ENCODE peak calls at places on chromosomes 4 and X, in eight cellular contexts. One of them, this sample, is unnamed.

GRCh38 chrX:120514236-120514635 is 45.1 kb upstream of the LAMP2 start:
- DNase-seq in vagina: no peak
- DNase-seq in choroid plexus epithelial cell: peak
- DNase-seq in fibroblast of pulmonary artery: peak
- DNase-seq in Karpas-422: peak
- DNase-seq in coronary artery: no peak
- DNase-seq in aorta: no peak
- DNase-seq in cardiac fibroblast: peak
- DNase-seq in this sample: no peak

GRCh38 chr4:147829401-147830101 is 97.7 kb downstream of the ARHGAP10 start:
- DNase-seq in Karpas-422: no peak
- DNase-seq in aorta: no peak
- DNase-seq in coronary artery: peak
- DNase-seq in cardiac fibroblast: peak
- DNase-seq in vagina: no peak
- DNase-seq in choroid plexus epithelial cell: peak
- DNase-seq in fibroblast of pulmonary artery: peak
- DNase-seq in this sample: no peak

GRCh38 chr4:21726255-21726815 is 222.2 kb downstream of the KCNIP4 start:
- DNase-seq in Karpas-422: no peak
- DNase-seq in fibroblast of pulmonary artery: peak
- DNase-seq in vagina: no peak
- DNase-seq in coronary artery: no peak
- DNase-seq in aorta: no peak
- DNase-seq in cardiac fibroblast: peak
- DNase-seq in choroid plexus epithelial cell: peak
- DNase-seq in this sample: no peak

GRCh38 chr4:1939664-1940509 is 68.7 kb downstream of the NSD2 start:
- DNase-seq in cardiac fibroblast: peak
- DNase-seq in coronary artery: no peak
- DNase-seq in vagina: no peak
- DNase-seq in choroid plexus epithelial cell: peak
- DNase-seq in Karpas-422: no peak
- DNase-seq in fibroblast of pulmonary artery: peak
- DNase-seq in aorta: no peak
- DNase-seq in this sample: peak

GRCh38 chrX:108811891-108812290 is 75.5 kb upstream of the IRS4 start:
- DNase-seq in aorta: no peak
- DNase-seq in cardiac fibroblast: no peak
- DNase-seq in coronary artery: no peak
- DNase-seq in choroid plexus epithelial cell: no peak
- DNase-seq in Karpas-422: peak
- DNase-seq in vagina: no peak
- DNase-seq in fibroblast of pulmonary artery: no peak
- DNase-seq in this sample: no peak

GRCh38 chrX:65668362-65669310 is 1.2 kb downstream of the MSN start:
- DNase-seq in Karpas-422: peak
- DNase-seq in vagina: no peak
- DNase-seq in cardiac fibroblast: peak
- DNase-seq in fibroblast of pulmonary artery: peak
- DNase-seq in aorta: peak
- DNase-seq in coronary artery: peak
- DNase-seq in choroid plexus epithelial cell: peak
- DNase-seq in this sample: no peak

GRCh38 chr4:126242679-126243390 is 928.1 kb downstream of the FAT4 start:
- DNase-seq in choroid plexus epithelial cell: no peak
- DNase-seq in fibroblast of pulmonary artery: peak
- DNase-seq in aorta: peak
- DNase-seq in vagina: no peak
- DNase-seq in Karpas-422: no peak
- DNase-seq in coronary artery: peak
- DNase-seq in cardiac fibroblast: peak
- DNase-seq in this sample: no peak

GRCh38 chrX:1576201-1577101 is 15.0 kb upstream of the AKAP17A start:
- DNase-seq in coronary artery: no peak
- DNase-seq in cardiac fibroblast: no peak
- DNase-seq in aorta: no peak
- DNase-seq in choroid plexus epithelial cell: no peak
- DNase-seq in vagina: no peak
- DNase-seq in Karpas-422: no peak
- DNase-seq in fibroblast of pulmonary artery: no peak
- DNase-seq in this sample: no peak

GRCh38 chr4:106676173-106676921 is 307.8 kb upstream of the GIMD1 start:
- DNase-seq in vagina: no peak
- DNase-seq in Karpas-422: no peak
- DNase-seq in fibroblast of pulmonary artery: peak
- DNase-seq in aorta: no peak
- DNase-seq in cardiac fibroblast: peak
- DNase-seq in coronary artery: no peak
- DNase-seq in choroid plexus epithelial cell: peak
- DNase-seq in this sample: no peak

GRCh38 chr4:10023806-10024205 is 2.5 kb upstream of the SLC2A9 start:
- DNase-seq in fibroblast of pulmonary artery: peak
- DNase-seq in coronary artery: no peak
- DNase-seq in cardiac fibroblast: no peak
- DNase-seq in aorta: peak
- DNase-seq in vagina: no peak
- DNase-seq in Karpas-422: no peak
- DNase-seq in choroid plexus epithelial cell: peak
- DNase-seq in this sample: no peak

GRCh38 chr4:118154643-118155042 is 120.4 kb downstream of the NDST3 start:
- DNase-seq in aorta: no peak
- DNase-seq in choroid plexus epithelial cell: peak
- DNase-seq in vagina: no peak
- DNase-seq in Karpas-422: no peak
- DNase-seq in cardiac fibroblast: no peak
- DNase-seq in fibroblast of pulmonary artery: no peak
- DNase-seq in coronary artery: no peak
- DNase-seq in this sample: peak

GRCh38 chr4:81555489-81555888 is 83.8 kb upstream of the RASGEF1B start:
- DNase-seq in coronary artery: no peak
- DNase-seq in cardiac fibroblast: no peak
- DNase-seq in vagina: no peak
- DNase-seq in aorta: no peak
- DNase-seq in choroid plexus epithelial cell: no peak
- DNase-seq in Karpas-422: no peak
- DNase-seq in fibroblast of pulmonary artery: no peak
- DNase-seq in this sample: no peak

GRCh38 chrX:83759872-83760271 is 101.1 kb upstream of the CYLC1 start:
- DNase-seq in Karpas-422: peak
- DNase-seq in choroid plexus epithelial cell: peak
- DNase-seq in vagina: no peak
- DNase-seq in coronary artery: no peak
- DNase-seq in aorta: no peak
- DNase-seq in cardiac fibroblast: no peak
- DNase-seq in fibroblast of pulmonary artery: no peak
- DNase-seq in this sample: no peak

GRCh38 chr4:90926957-90927356 is 799.8 kb downstream of the CCSER1 start:
- DNase-seq in vagina: no peak
- DNase-seq in coronary artery: no peak
- DNase-seq in fibroblast of pulmonary artery: no peak
- DNase-seq in aorta: no peak
- DNase-seq in choroid plexus epithelial cell: no peak
- DNase-seq in Karpas-422: no peak
- DNase-seq in cardiac fibroblast: no peak
- DNase-seq in this sample: no peak

GRCh38 chrX:46653482-46653881 is 79.9 kb downstream of the CHST7 start:
- DNase-seq in aorta: no peak
- DNase-seq in fibroblast of pulmonary artery: peak
- DNase-seq in choroid plexus epithelial cell: peak
- DNase-seq in Karpas-422: peak
- DNase-seq in vagina: no peak
- DNase-seq in cardiac fibroblast: peak
- DNase-seq in coronary artery: no peak
- DNase-seq in this sample: no peak

GRCh38 chrX:141668371-141668770 is 30.2 kb downstream of the SPANXD start:
- DNase-seq in aorta: no peak
- DNase-seq in coronary artery: no peak
- DNase-seq in Karpas-422: no peak
- DNase-seq in cardiac fibroblast: no peak
- DNase-seq in fibroblast of pulmonary artery: no peak
- DNase-seq in vagina: no peak
- DNase-seq in choroid plexus epithelial cell: no peak
- DNase-seq in this sample: no peak

GRCh38 chrX:103818844-103819243 is 13.2 kb downstream of the RAB9B start:
- DNase-seq in coronary artery: no peak
- DNase-seq in Karpas-422: no peak
- DNase-seq in vagina: no peak
- DNase-seq in fibroblast of pulmonary artery: peak
- DNase-seq in choroid plexus epithelial cell: peak
- DNase-seq in aorta: no peak
- DNase-seq in cardiac fibroblast: peak
- DNase-seq in this sample: no peak

GRCh38 chr4:143482753-143483362 is 30.6 kb upstream of the SMARCA5 start:
- DNase-seq in fibroblast of pulmonary artery: peak
- DNase-seq in Karpas-422: peak
- DNase-seq in choroid plexus epithelial cell: peak
- DNase-seq in vagina: no peak
- DNase-seq in aorta: no peak
- DNase-seq in cardiac fibroblast: peak
- DNase-seq in coronary artery: no peak
- DNase-seq in this sample: no peak

GRCh38 chr4:119834901-119835300 is 206.3 kb upstream of the PDE5A start:
- DNase-seq in coronary artery: no peak
- DNase-seq in aorta: no peak
- DNase-seq in vagina: no peak
- DNase-seq in cardiac fibroblast: no peak
- DNase-seq in fibroblast of pulmonary artery: no peak
- DNase-seq in choroid plexus epithelial cell: peak
- DNase-seq in Karpas-422: no peak
- DNase-seq in this sample: no peak

GRCh38 chr4:188719794-188720193 is 580.6 kb downstream of the TRIML1 start:
- DNase-seq in vagina: no peak
- DNase-seq in cardiac fibroblast: no peak
- DNase-seq in coronary artery: no peak
- DNase-seq in aorta: no peak
- DNase-seq in Karpas-422: no peak
- DNase-seq in fibroblast of pulmonary artery: no peak
- DNase-seq in choroid plexus epithelial cell: no peak
- DNase-seq in this sample: no peak

GRCh38 chr4:147396105-147396504 is 84.8 kb upstream of the EDNRA start:
- DNase-seq in aorta: no peak
- DNase-seq in vagina: no peak
- DNase-seq in Karpas-422: no peak
- DNase-seq in choroid plexus epithelial cell: no peak
- DNase-seq in cardiac fibroblast: no peak
- DNase-seq in fibroblast of pulmonary artery: no peak
- DNase-seq in coronary artery: no peak
- DNase-seq in this sample: no peak

GRCh38 chr4:81199831-81200230 is 15.2 kb downstream of the PRKG2 start:
- DNase-seq in vagina: no peak
- DNase-seq in coronary artery: no peak
- DNase-seq in aorta: no peak
- DNase-seq in fibroblast of pulmonary artery: no peak
- DNase-seq in choroid plexus epithelial cell: no peak
- DNase-seq in cardiac fibroblast: no peak
- DNase-seq in Karpas-422: no peak
- DNase-seq in this sample: no peak

GRCh38 chr4:2583517-2583916 is 47.1 kb downstream of the FAM193A start:
- DNase-seq in fibroblast of pulmonary artery: peak
- DNase-seq in Karpas-422: no peak
- DNase-seq in aorta: no peak
- DNase-seq in coronary artery: no peak
- DNase-seq in choroid plexus epithelial cell: peak
- DNase-seq in vagina: no peak
- DNase-seq in cardiac fibroblast: peak
- DNase-seq in this sample: peak

GRCh38 chrX:140815868-140816267 is 106.3 kb downstream of the LINC00632 start:
- DNase-seq in fibroblast of pulmonary artery: peak
- DNase-seq in choroid plexus epithelial cell: peak
- DNase-seq in coronary artery: no peak
- DNase-seq in Karpas-422: no peak
- DNase-seq in aorta: no peak
- DNase-seq in vagina: no peak
- DNase-seq in cardiac fibroblast: peak
- DNase-seq in this sample: no peak

GRCh38 chr4:110124721-110125120 is 73.7 kb downstream of the ELOVL6 start:
- DNase-seq in cardiac fibroblast: no peak
- DNase-seq in coronary artery: no peak
- DNase-seq in choroid plexus epithelial cell: no peak
- DNase-seq in Karpas-422: no peak
- DNase-seq in vagina: no peak
- DNase-seq in fibroblast of pulmonary artery: no peak
- DNase-seq in aorta: no peak
- DNase-seq in this sample: no peak

GRCh38 chrX:39688219-39688575 is 409.6 kb downstream of the BCOR start:
- DNase-seq in vagina: no peak
- DNase-seq in choroid plexus epithelial cell: no peak
- DNase-seq in Karpas-422: no peak
- DNase-seq in aorta: no peak
- DNase-seq in coronary artery: no peak
- DNase-seq in cardiac fibroblast: no peak
- DNase-seq in fibroblast of pulmonary artery: no peak
- DNase-seq in this sample: no peak
- H3K4me3 ChIP-seq in vagina: peak
- H3K4me3 ChIP-seq in choroid plexus epithelial cell: no peak
- H3K4me3 ChIP-seq in Karpas-422: no peak
- H3K4me3 ChIP-seq in aorta: no peak
- H3K4me3 ChIP-seq in coronary artery: peak
- H3K4me3 ChIP-seq in cardiac fibroblast: no peak
- H3K4me3 ChIP-seq in fibroblast of pulmonary artery: no peak
- H3K4me3 ChIP-seq in this sample: peak

GRCh38 chrX:19649227-19650009 is 134.1 kb upstream of the MAP3K15 start:
- DNase-seq in coronary artery: no peak
- DNase-seq in cardiac fibroblast: peak
- DNase-seq in fibroblast of pulmonary artery: peak
- DNase-seq in Karpas-422: no peak
- DNase-seq in choroid plexus epithelial cell: no peak
- DNase-seq in aorta: no peak
- DNase-seq in vagina: no peak
- DNase-seq in this sample: no peak
- H3K4me3 ChIP-seq in coronary artery: no peak
- H3K4me3 ChIP-seq in cardiac fibroblast: no peak
- H3K4me3 ChIP-seq in fibroblast of pulmonary artery: no peak
- H3K4me3 ChIP-seq in Karpas-422: no peak
- H3K4me3 ChIP-seq in choroid plexus epithelial cell: no peak
- H3K4me3 ChIP-seq in aorta: no peak
- H3K4me3 ChIP-seq in vagina: no peak
- H3K4me3 ChIP-seq in this sample: no peak

DNA sequence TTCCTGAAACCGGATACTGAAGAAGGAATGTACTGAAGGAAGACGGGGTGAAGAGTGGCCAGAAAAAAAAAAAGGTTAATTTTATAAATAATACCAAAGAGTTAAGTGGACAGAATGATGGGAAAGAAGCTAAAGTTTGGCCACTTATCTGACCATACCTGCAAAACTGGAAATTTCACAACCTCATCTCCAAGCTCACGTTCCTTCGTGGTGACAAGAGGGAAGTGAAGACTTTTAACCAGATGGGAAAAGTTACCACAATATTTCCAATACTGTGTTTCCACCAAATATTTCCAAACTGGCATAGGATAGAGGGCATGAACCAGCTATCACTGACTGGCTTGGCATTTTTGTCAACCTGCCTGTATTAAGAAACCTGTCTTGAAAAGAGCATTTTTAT is 56.4 kb downstream of the MAML3 start:
- DNase-seq in coronary artery: no peak
- DNase-seq in vagina: no peak
- DNase-seq in fibroblast of pulmonary artery: no peak
- DNase-seq in aorta: no peak
- DNase-seq in choroid plexus epithelial cell: no peak
- DNase-seq in Karpas-422: peak
- DNase-seq in cardiac fibroblast: no peak
- DNase-seq in this sample: no peak
- H3K4me3 ChIP-seq in coronary artery: no peak
- H3K4me3 ChIP-seq in vagina: no peak
- H3K4me3 ChIP-seq in fibroblast of pulmonary artery: no peak
- H3K4me3 ChIP-seq in aorta: no peak
- H3K4me3 ChIP-seq in choroid plexus epithelial cell: no peak
- H3K4me3 ChIP-seq in Karpas-422: peak
- H3K4me3 ChIP-seq in cardiac fibroblast: no peak
- H3K4me3 ChIP-seq in this sample: no peak

GRCh38 chr4:40514409-40515025 is 115.1 kb downstream of the RBM47 start:
- DNase-seq in aorta: no peak
- DNase-seq in cardiac fibroblast: no peak
- DNase-seq in vagina: no peak
- DNase-seq in fibroblast of pulmonary artery: no peak
- DNase-seq in Karpas-422: no peak
- DNase-seq in coronary artery: no peak
- DNase-seq in choroid plexus epithelial cell: no peak
- DNase-seq in this sample: peak
- H3K4me3 ChIP-seq in aorta: no peak
- H3K4me3 ChIP-seq in cardiac fibroblast: no peak
- H3K4me3 ChIP-seq in vagina: peak
- H3K4me3 ChIP-seq in fibroblast of pulmonary artery: no peak
- H3K4me3 ChIP-seq in Karpas-422: no peak
- H3K4me3 ChIP-seq in coronary artery: no peak
- H3K4me3 ChIP-seq in choroid plexus epithelial cell: no peak
- H3K4me3 ChIP-seq in this sample: peak

This sample was measured in kidney epithelial cell.